ENCODE peak calls at places on chromosomes 6 and 20, in ten cellular contexts. S, D, F, C, K, E, G, Z, Y and N are unnamed samples.

GRCh38 chr6:23446394-23447001 is 679.5 kb upstream of the NRSN1 start:
- DNase-seq in S (peak), D (peak), F (no peak), C (peak), K (no peak), E (no peak), G (no peak), Z (no peak), Y (peak), N (peak)

GRCh38 chr20:56762829-56763228 is 133.7 kb downstream of the TFAP2C start:
- DNase-seq in S (no peak), D (peak), F (no peak), C (no peak), K (no peak), E (no peak), G (no peak), Z (no peak), Y (no peak), N (no peak)

GRCh38 chr6:52741872-52742271 is 21.4 kb downstream of the GSTA2 start:
- DNase-seq in S (peak), D (no peak), F (no peak), C (no peak), K (no peak), E (no peak), G (no peak), Z (no peak), Y (no peak), N (no peak)

GRCh38 chr6:27775796-27776184 is 136.4 kb downstream of the OR2B2 start:
- DNase-seq in S (no peak), D (no peak), F (no peak), C (no peak), K (no peak), E (no peak), G (no peak), Z (no peak), Y (no peak), N (no peak)

GRCh38 chr20:25864986-25865714 is 168.5 kb upstream of the ZNF337 start:
- DNase-seq in S (no peak), D (no peak), F (no peak), C (no peak), K (no peak), E (no peak), G (no peak), Z (no peak), Y (no peak), N (no peak)

GRCh38 chr6:36289281-36290018 is 19.6 kb downstream of the PNPLA1 start:
- DNase-seq in S (peak), D (no peak), F (no peak), C (no peak), K (no peak), E (no peak), G (no peak), Z (no peak), Y (peak), N (no peak)

GRCh38 chr6:134729590-134729989 is 220.3 kb downstream of the ALDH8A1 start:
- DNase-seq in S (no peak), D (no peak), F (no peak), C (no peak), K (no peak), E (no peak), G (no peak), Z (no peak), Y (no peak), N (peak)

GRCh38 chr6:12138936-12139335 is 126.8 kb downstream of the HIVEP1 start:
- DNase-seq in S (no peak), D (no peak), F (no peak), C (no peak), K (no peak), E (no peak), G (no peak), Z (no peak), Y (no peak), N (no peak)

GRCh38 chr6:44219053-44219814 is 2.5 kb downstream of the MYMX start:
- DNase-seq in S (no peak), D (no peak), F (peak), C (peak), K (no peak), E (no peak), G (peak), Z (peak), Y (no peak), N (peak)

GRCh38 chr6:121849477-121849876 is 414.0 kb downstream of the GJA1 start:
- DNase-seq in S (peak), D (peak), F (peak), C (peak), K (no peak), E (no peak), G (peak), Z (peak), Y (no peak), N (peak)

GRCh38 chr6:33175436-33176069 is 16.7 kb downstream of the COL11A2 start:
- DNase-seq in S (no peak), D (no peak), F (no peak), C (no peak), K (no peak), E (no peak), G (no peak), Z (no peak), Y (no peak), N (peak)

GRCh38 chr6:36642913-36643817 is 35.3 kb upstream of the CDKN1A start:
- DNase-seq in S (peak), D (peak), F (peak), C (peak), K (no peak), E (no peak), G (no peak), Z (peak), Y (no peak), N (peak)

GRCh38 chr20:46715292-46715756 is 5.9 kb downstream of the SLC2A10 start:
- DNase-seq in S (peak), D (no peak), F (no peak), C (peak), K (no peak), E (no peak), G (no peak), Z (peak), Y (no peak), N (peak)

GRCh38 chr20:13745784-13746183 is 38.9 kb downstream of the ESF1 start:
- DNase-seq in S (no peak), D (no peak), F (no peak), C (no peak), K (no peak), E (no peak), G (no peak), Z (no peak), Y (no peak), N (no peak)

GRCh38 chr6:143058987-143059386 is 1.7 kb upstream of the AIG1 start:
- DNase-seq in S (no peak), D (peak), F (no peak), C (no peak), K (no peak), E (no peak), G (no peak), Z (no peak), Y (peak), N (no peak)

GRCh38 chr20:52959125-52959524 is 13.0 kb upstream of the TSHZ2 start:
- DNase-seq in S (no peak), D (peak), F (no peak), C (no peak), K (no peak), E (no peak), G (no peak), Z (no peak), Y (no peak), N (no peak)

GRCh38 chr6:1424306-1424927 is 35.0 kb downstream of the FOXF2 start:
- DNase-seq in S (peak), D (peak), F (peak), C (peak), K (no peak), E (no peak), G (no peak), Z (no peak), Y (no peak), N (peak)

GRCh38 chr6:161436106-161436876 is 162.4 kb upstream of the AGPAT4 start:
- DNase-seq in S (no peak), D (no peak), F (no peak), C (no peak), K (no peak), E (no peak), G (no peak), Z (no peak), Y (no peak), N (no peak)

GRCh38 chr6:65461121-65461520 is 245.9 kb downstream of the EYS start:
- DNase-seq in S (no peak), D (no peak), F (no peak), C (no peak), K (no peak), E (no peak), G (no peak), Z (no peak), Y (no peak), N (no peak)

GRCh38 chr20:7240490-7240889 is 473.0 kb downstream of the BMP2 start:
- DNase-seq in S (no peak), D (no peak), F (no peak), C (no peak), K (no peak), E (no peak), G (no peak), Z (no peak), Y (no peak), N (no peak)

GRCh38 chr6:26031595-26032386 is 55.4 kb upstream of the HFE start:
- DNase-seq in S (peak), D (peak), F (peak), C (peak), K (peak), E (peak), G (peak), Z (peak), Y (peak), N (peak)

GRCh38 chr6:119915971-119916370 is 566.4 kb upstream of the MAN1A1 start:
- DNase-seq in S (no peak), D (no peak), F (no peak), C (no peak), K (no peak), E (no peak), G (no peak), Z (no peak), Y (no peak), N (no peak)

GRCh38 chr6:158080849-158081656 is 87.0 kb downstream of the SERAC1 start:
- DNase-seq in S (no peak), D (no peak), F (no peak), C (no peak), K (no peak), E (no peak), G (no peak), Z (no peak), Y (no peak), N (peak)

GRCh38 chr6:111673086-111673485 is 67.4 kb upstream of the TRAF3IP2 start:
- DNase-seq in S (no peak), D (no peak), F (no peak), C (no peak), K (no peak), E (no peak), G (no peak), Z (no peak), Y (no peak), N (no peak)

GRCh38 chr6:105901583-105901982 is 184.6 kb upstream of the PRDM1 start:
- DNase-seq in S (no peak), D (no peak), F (no peak), C (no peak), K (no peak), E (no peak), G (no peak), Z (no peak), Y (no peak), N (no peak)

GRCh38 chr20:62850333-62850974 is 11.2 kb downstream of the TCFL5 start:
- DNase-seq in S (no peak), D (no peak), F (peak), C (no peak), K (no peak), E (no peak), G (no peak), Z (no peak), Y (peak), N (peak)

GRCh38 chr20:51541189-51542032 is 1.1 kb downstream of the NFATC2 start:
- DNase-seq in S (no peak), D (no peak), F (peak), C (peak), K (peak), E (peak), G (peak), Z (peak), Y (peak), N (peak)

GRCh38 chr20:62023935-62024334 is 41.7 kb downstream of the TAF4 start:
- DNase-seq in S (no peak), D (no peak), F (no peak), C (no peak), K (no peak), E (no peak), G (no peak), Z (no peak), Y (no peak), N (no peak)

GRCh38 chr6:169312658-169313346 is 59.2 kb upstream of the THBS2 start:
- DNase-seq in S (no peak), D (no peak), F (no peak), C (peak), K (no peak), E (no peak), G (no peak), Z (peak), Y (no peak), N (peak)

GRCh38 chr6:118660218-118660569 is 8.8 kb upstream of the CEP85L start:
- DNase-seq in S (peak), D (no peak), F (no peak), C (peak), K (no peak), E (peak), G (no peak), Z (peak), Y (no peak), N (no peak)

GRCh38 chr6:44006123-44006871 is 121.0 kb downstream of the MRPL14 start:
- DNase-seq in S (no peak), D (peak), F (no peak), C (no peak), K (no peak), E (no peak), G (no peak), Z (no peak), Y (no peak), N (peak)

GRCh38 chr6:27901801-27902200 is 10.4 kb downstream of the OR2B2 start:
- DNase-seq in S (no peak), D (peak), F (no peak), C (no peak), K (no peak), E (no peak), G (no peak), Z (no peak), Y (no peak), N (no peak)

GRCh38 chr6:170132011-170132521 is 158.8 kb downstream of the DLL1 start:
- DNase-seq in S (no peak), D (no peak), F (no peak), C (no peak), K (no peak), E (no peak), G (no peak), Z (peak), Y (no peak), N (no peak)

GRCh38 chr6:44775121-44775520 is 387.6 kb downstream of the CDC5L start:
- DNase-seq in S (no peak), D (no peak), F (no peak), C (no peak), K (no peak), E (no peak), G (no peak), Z (no peak), Y (no peak), N (no peak)

GRCh38 chr20:2521369-2522305 is 12.9 kb upstream of the ZNF343 start:
- DNase-seq in S (peak), D (no peak), F (no peak), C (peak), K (peak), E (peak), G (no peak), Z (peak), Y (no peak), N (peak)

GRCh38 chr6:39980839-39981580 is 46.7 kb upstream of the MOCS1 start:
- DNase-seq in S (peak), D (peak), F (no peak), C (peak), K (no peak), E (no peak), G (peak), Z (peak), Y (peak), N (no peak)